ENCODE peak calls at places on chromosomes 16 and 17, in eight cellular contexts. One of them, this sample, is unnamed. For H3K27me3, the result is how much of the 10 kb centered on the place peaks cover.

GRCh38 chr16:65967376-65967775 is 399.1 kb upstream of the CDH5 start:
- DNase-seq in effector memory CD4-positive, alpha-beta T cell: no peak
- DNase-seq in H1: no peak
- DNase-seq in right lobe of liver: no peak
- DNase-seq in CD8-positive, alpha-beta T cell: no peak
- DNase-seq in RWPE2: no peak
- DNase-seq in psoas muscle: no peak
- DNase-seq in fibroblast of lung: peak
- DNase-seq in this sample: no peak

GRCh38 chr17:63929860-63930766 is 2.0 kb downstream of the CD79B start:
- DNase-seq in effector memory CD4-positive, alpha-beta T cell: no peak
- DNase-seq in H1: no peak
- DNase-seq in right lobe of liver: no peak
- DNase-seq in CD8-positive, alpha-beta T cell: no peak
- DNase-seq in RWPE2: no peak
- DNase-seq in psoas muscle: no peak
- DNase-seq in fibroblast of lung: no peak
- DNase-seq in this sample: no peak

GRCh38 chr16:55502801-55503366 is 6.0 kb upstream of the LPCAT2 start:
- DNase-seq in effector memory CD4-positive, alpha-beta T cell: no peak
- DNase-seq in H1: no peak
- DNase-seq in right lobe of liver: peak
- DNase-seq in CD8-positive, alpha-beta T cell: no peak
- DNase-seq in RWPE2: no peak
- DNase-seq in psoas muscle: peak
- DNase-seq in fibroblast of lung: peak
- DNase-seq in this sample: peak

GRCh38 chr17:732788-733720 is 658 bp downstream of the TLCD3A start:
- DNase-seq in effector memory CD4-positive, alpha-beta T cell: no peak
- DNase-seq in H1: no peak
- DNase-seq in right lobe of liver: peak
- DNase-seq in CD8-positive, alpha-beta T cell: peak
- DNase-seq in RWPE2: no peak
- DNase-seq in psoas muscle: peak
- DNase-seq in fibroblast of lung: peak
- DNase-seq in this sample: no peak

GRCh38 chr17:75668489-75668888 is 1.4 kb downstream of the SAP30BP start:
- DNase-seq in effector memory CD4-positive, alpha-beta T cell: no peak
- DNase-seq in H1: no peak
- DNase-seq in right lobe of liver: no peak
- DNase-seq in CD8-positive, alpha-beta T cell: no peak
- DNase-seq in RWPE2: no peak
- DNase-seq in psoas muscle: no peak
- DNase-seq in fibroblast of lung: no peak
- DNase-seq in this sample: no peak

GRCh38 chr17:19274893-19275292 is 37.7 kb downstream of the EPN2 start:
- DNase-seq in effector memory CD4-positive, alpha-beta T cell: no peak
- DNase-seq in H1: no peak
- DNase-seq in right lobe of liver: no peak
- DNase-seq in CD8-positive, alpha-beta T cell: no peak
- DNase-seq in RWPE2: no peak
- DNase-seq in psoas muscle: no peak
- DNase-seq in fibroblast of lung: peak
- DNase-seq in this sample: no peak

GRCh38 chr17:43986225-43986981 is 18.0 kb upstream of the NAGS start:
- DNase-seq in effector memory CD4-positive, alpha-beta T cell: no peak
- DNase-seq in H1: no peak
- DNase-seq in right lobe of liver: no peak
- DNase-seq in CD8-positive, alpha-beta T cell: no peak
- DNase-seq in RWPE2: no peak
- DNase-seq in psoas muscle: no peak
- DNase-seq in fibroblast of lung: no peak
- DNase-seq in this sample: no peak

GRCh38 chr16:72983728-72984350 is 64.1 kb downstream of the ZFHX3 start:
- DNase-seq in effector memory CD4-positive, alpha-beta T cell: no peak
- DNase-seq in H1: no peak
- DNase-seq in right lobe of liver: no peak
- DNase-seq in CD8-positive, alpha-beta T cell: no peak
- DNase-seq in RWPE2: peak
- DNase-seq in psoas muscle: no peak
- DNase-seq in fibroblast of lung: no peak
- DNase-seq in this sample: no peak

GRCh38 chr16:58444265-58444664 is 52.0 kb downstream of the GINS3 start:
- DNase-seq in effector memory CD4-positive, alpha-beta T cell: no peak
- DNase-seq in H1: no peak
- DNase-seq in right lobe of liver: no peak
- DNase-seq in CD8-positive, alpha-beta T cell: no peak
- DNase-seq in RWPE2: no peak
- DNase-seq in psoas muscle: no peak
- DNase-seq in fibroblast of lung: no peak
- DNase-seq in this sample: no peak

GRCh38 chr17:55086635-55087058 is 118.1 kb downstream of the STXBP4 start:
- DNase-seq in effector memory CD4-positive, alpha-beta T cell: no peak
- DNase-seq in H1: no peak
- DNase-seq in right lobe of liver: no peak
- DNase-seq in CD8-positive, alpha-beta T cell: no peak
- DNase-seq in RWPE2: no peak
- DNase-seq in psoas muscle: no peak
- DNase-seq in fibroblast of lung: peak
- DNase-seq in this sample: no peak

GRCh38 chr17:80111702-80112470 is 10.5 kb downstream of the GAA start:
- DNase-seq in effector memory CD4-positive, alpha-beta T cell: no peak
- DNase-seq in H1: no peak
- DNase-seq in right lobe of liver: no peak
- DNase-seq in CD8-positive, alpha-beta T cell: no peak
- DNase-seq in RWPE2: peak
- DNase-seq in psoas muscle: no peak
- DNase-seq in fibroblast of lung: no peak
- DNase-seq in this sample: no peak

GRCh38 chr16:89052824-89053724 is 40.6 kb upstream of the ACSF3 start:
- DNase-seq in effector memory CD4-positive, alpha-beta T cell: no peak
- DNase-seq in H1: no peak
- DNase-seq in right lobe of liver: no peak
- DNase-seq in CD8-positive, alpha-beta T cell: no peak
- DNase-seq in RWPE2: no peak
- DNase-seq in psoas muscle: no peak
- DNase-seq in fibroblast of lung: peak
- DNase-seq in this sample: no peak
- H3K27me3 ChIP-seq in effector memory CD4-positive, alpha-beta T cell: under half
- H3K27me3 ChIP-seq in H1: under half
- H3K27me3 ChIP-seq in right lobe of liver: under half
- H3K27me3 ChIP-seq in CD8-positive, alpha-beta T cell: under half
- H3K27me3 ChIP-seq in RWPE2: under half
- H3K27me3 ChIP-seq in psoas muscle: under half
- H3K27me3 ChIP-seq in fibroblast of lung: under half
- H3K27me3 ChIP-seq in this sample: under half

GRCh38 chr16:77711775-77712174 is 10.5 kb upstream of the NUDT7 start:
- DNase-seq in effector memory CD4-positive, alpha-beta T cell: no peak
- DNase-seq in H1: no peak
- DNase-seq in right lobe of liver: peak
- DNase-seq in CD8-positive, alpha-beta T cell: no peak
- DNase-seq in RWPE2: no peak
- DNase-seq in psoas muscle: no peak
- DNase-seq in fibroblast of lung: peak
- DNase-seq in this sample: no peak
- H3K4me3 ChIP-seq in effector memory CD4-positive, alpha-beta T cell: no peak
- H3K4me3 ChIP-seq in H1: no peak
- H3K4me3 ChIP-seq in right lobe of liver: peak
- H3K4me3 ChIP-seq in CD8-positive, alpha-beta T cell: no peak
- H3K4me3 ChIP-seq in RWPE2: no peak
- H3K4me3 ChIP-seq in psoas muscle: no peak
- H3K4me3 ChIP-seq in fibroblast of lung: no peak
- H3K4me3 ChIP-seq in this sample: no peak

GRCh38 chr17:48649741-48650140 is 23.6 kb upstream of the HOXB9 start:
- DNase-seq in effector memory CD4-positive, alpha-beta T cell: no peak
- DNase-seq in H1: no peak
- DNase-seq in right lobe of liver: no peak
- DNase-seq in CD8-positive, alpha-beta T cell: no peak
- DNase-seq in RWPE2: no peak
- DNase-seq in psoas muscle: no peak
- DNase-seq in fibroblast of lung: no peak
- DNase-seq in this sample: no peak

GRCh38 chr17:48647103-48647963 is 21.2 kb upstream of the HOXB9 start:
- DNase-seq in effector memory CD4-positive, alpha-beta T cell: no peak
- DNase-seq in H1: no peak
- DNase-seq in right lobe of liver: no peak
- DNase-seq in CD8-positive, alpha-beta T cell: no peak
- DNase-seq in RWPE2: no peak
- DNase-seq in psoas muscle: no peak
- DNase-seq in fibroblast of lung: no peak
- DNase-seq in this sample: no peak

GRCh38 chr17:48645639-48646182 is 19.6 kb upstream of the HOXB9 start:
- DNase-seq in effector memory CD4-positive, alpha-beta T cell: no peak
- DNase-seq in H1: no peak
- DNase-seq in right lobe of liver: no peak
- DNase-seq in CD8-positive, alpha-beta T cell: no peak
- DNase-seq in RWPE2: no peak
- DNase-seq in psoas muscle: no peak
- DNase-seq in fibroblast of lung: no peak
- DNase-seq in this sample: no peak

GRCh38 chr17:48646183-48647102 is 20.3 kb upstream of the HOXB9 start:
- DNase-seq in effector memory CD4-positive, alpha-beta T cell: no peak
- DNase-seq in H1: no peak
- DNase-seq in right lobe of liver: no peak
- DNase-seq in CD8-positive, alpha-beta T cell: peak
- DNase-seq in RWPE2: no peak
- DNase-seq in psoas muscle: no peak
- DNase-seq in fibroblast of lung: no peak
- DNase-seq in this sample: no peak

GRCh38 chr17:48647964-48648245 is 21.7 kb upstream of the HOXB9 start:
- DNase-seq in effector memory CD4-positive, alpha-beta T cell: no peak
- DNase-seq in H1: no peak
- DNase-seq in right lobe of liver: no peak
- DNase-seq in CD8-positive, alpha-beta T cell: no peak
- DNase-seq in RWPE2: no peak
- DNase-seq in psoas muscle: no peak
- DNase-seq in fibroblast of lung: no peak
- DNase-seq in this sample: no peak
- H3K27me3 ChIP-seq in effector memory CD4-positive, alpha-beta T cell: under half
- H3K27me3 ChIP-seq in H1: half or more
- H3K27me3 ChIP-seq in right lobe of liver: under half
- H3K27me3 ChIP-seq in CD8-positive, alpha-beta T cell: under half
- H3K27me3 ChIP-seq in RWPE2: under half
- H3K27me3 ChIP-seq in psoas muscle: under half
- H3K27me3 ChIP-seq in fibroblast of lung: under half
- H3K27me3 ChIP-seq in this sample: under half

DNA sequence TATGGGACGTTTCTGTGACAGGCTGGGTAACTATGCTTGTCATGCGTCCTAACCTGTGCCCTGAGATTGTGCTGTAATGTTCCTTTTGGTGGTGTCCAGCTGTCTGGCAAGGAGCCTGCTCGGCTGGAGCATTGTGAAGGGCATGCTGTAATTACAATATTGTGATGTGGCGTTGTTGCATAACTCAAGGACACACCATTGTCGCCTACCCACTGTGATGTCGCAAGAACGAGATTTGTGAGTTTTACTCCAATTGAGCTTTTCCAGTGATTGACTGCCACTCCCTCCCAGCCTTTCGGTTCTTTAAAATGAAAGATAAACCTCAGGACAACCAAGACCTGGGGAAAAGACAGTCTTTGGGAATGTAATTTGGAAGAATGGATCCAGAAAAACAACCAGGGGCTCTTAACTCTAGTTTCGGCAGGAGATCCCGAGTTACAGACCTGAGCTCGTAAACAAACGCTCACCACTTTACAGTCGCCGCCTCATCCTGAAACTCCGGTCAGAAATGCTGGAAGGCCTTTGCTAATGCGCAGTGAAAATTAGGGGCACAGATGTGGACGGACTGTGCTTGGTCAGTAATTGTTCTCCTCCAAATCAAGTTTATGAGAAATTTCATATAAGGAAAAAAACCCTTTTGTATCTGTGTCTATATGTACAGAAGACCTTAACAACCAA is 1.3 kb downstream of the ZNF750 start:
- DNase-seq in effector memory CD4-positive, alpha-beta T cell: no peak
- DNase-seq in H1: no peak
- DNase-seq in right lobe of liver: peak
- DNase-seq in CD8-positive, alpha-beta T cell: no peak
- DNase-seq in RWPE2: peak
- DNase-seq in psoas muscle: peak
- DNase-seq in fibroblast of lung: no peak
- DNase-seq in this sample: no peak
- H3K4me3 ChIP-seq in effector memory CD4-positive, alpha-beta T cell: no peak
- H3K4me3 ChIP-seq in H1: no peak
- H3K4me3 ChIP-seq in right lobe of liver: no peak
- H3K4me3 ChIP-seq in CD8-positive, alpha-beta T cell: no peak
- H3K4me3 ChIP-seq in RWPE2: no peak
- H3K4me3 ChIP-seq in psoas muscle: peak
- H3K4me3 ChIP-seq in fibroblast of lung: no peak
- H3K4me3 ChIP-seq in this sample: no peak

DNA sequence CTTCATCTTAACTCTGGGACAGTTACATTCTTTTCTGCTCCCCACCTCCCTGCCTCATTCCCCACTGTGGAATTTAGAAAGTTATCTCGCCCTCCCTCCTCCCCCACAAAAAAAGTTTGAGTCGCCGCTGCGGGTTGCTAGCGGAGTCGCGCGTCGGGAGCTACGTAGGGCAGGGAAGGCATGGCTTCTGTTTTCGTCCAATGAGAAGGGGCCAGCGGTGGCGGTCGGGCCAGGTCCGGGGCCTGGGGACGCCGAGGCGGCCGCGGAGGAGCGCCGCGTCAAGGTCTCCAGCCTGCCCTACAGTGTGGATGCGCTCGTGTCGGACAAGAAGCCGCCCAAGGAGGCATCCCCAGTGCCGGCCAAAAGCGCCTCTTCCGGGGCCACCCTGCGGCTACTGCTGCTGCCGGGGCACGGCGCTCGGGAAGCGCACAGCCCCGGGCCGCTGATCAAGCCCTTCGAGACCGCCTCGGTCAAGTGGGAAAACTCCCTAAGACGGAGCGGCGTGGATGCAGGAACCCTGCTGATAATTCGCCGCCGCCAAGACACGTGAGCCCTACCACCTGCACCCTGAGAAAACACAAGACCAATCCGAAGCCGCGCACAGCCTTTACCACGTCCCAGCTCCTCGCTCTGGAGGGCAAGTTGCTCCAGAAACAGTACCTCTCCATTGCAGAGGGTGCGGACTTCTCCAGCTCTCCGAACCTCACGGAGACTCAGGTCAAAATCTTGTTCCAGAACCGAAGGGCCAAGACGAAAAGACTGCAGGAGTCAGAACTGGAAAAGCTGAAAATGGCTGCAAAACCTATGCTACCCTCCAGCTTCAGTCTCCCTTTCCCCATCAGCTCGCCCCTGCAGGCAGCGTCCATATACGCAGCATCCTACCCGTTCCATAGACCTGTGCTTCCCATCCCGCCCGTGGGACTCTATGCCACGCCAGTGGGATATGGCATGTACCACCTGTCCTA is 8.9 kb downstream of the OR4D1 start:
- DNase-seq in effector memory CD4-positive, alpha-beta T cell: peak
- DNase-seq in H1: no peak
- DNase-seq in right lobe of liver: peak
- DNase-seq in CD8-positive, alpha-beta T cell: peak
- DNase-seq in RWPE2: no peak
- DNase-seq in psoas muscle: peak
- DNase-seq in fibroblast of lung: peak
- DNase-seq in this sample: no peak
- H3K27me3 ChIP-seq in effector memory CD4-positive, alpha-beta T cell: under half
- H3K27me3 ChIP-seq in H1: under half
- H3K27me3 ChIP-seq in right lobe of liver: under half
- H3K27me3 ChIP-seq in CD8-positive, alpha-beta T cell: under half
- H3K27me3 ChIP-seq in RWPE2: half or more
- H3K27me3 ChIP-seq in psoas muscle: under half
- H3K27me3 ChIP-seq in fibroblast of lung: under half
- H3K27me3 ChIP-seq in this sample: under half

GRCh38 chr17:50864747-50865059 is 1.5 kb downstream of the TOB1 start:
- DNase-seq in effector memory CD4-positive, alpha-beta T cell: no peak
- DNase-seq in H1: no peak
- DNase-seq in right lobe of liver: no peak
- DNase-seq in CD8-positive, alpha-beta T cell: no peak
- DNase-seq in RWPE2: no peak
- DNase-seq in psoas muscle: no peak
- DNase-seq in fibroblast of lung: no peak
- DNase-seq in this sample: no peak
- H3K4me3 ChIP-seq in effector memory CD4-positive, alpha-beta T cell: peak
- H3K4me3 ChIP-seq in H1: peak
- H3K4me3 ChIP-seq in right lobe of liver: peak
- H3K4me3 ChIP-seq in CD8-positive, alpha-beta T cell: peak
- H3K4me3 ChIP-seq in RWPE2: peak
- H3K4me3 ChIP-seq in psoas muscle: peak
- H3K4me3 ChIP-seq in fibroblast of lung: peak
- H3K4me3 ChIP-seq in this sample: peak

This sample was measured in ascending aorta.